ENCODE peak calls at places on chromosomes 5 and 9, in ten cellular contexts. One of them, this sample, is unnamed.
A peak's percentile ranks its signal among the peaks of the same experiment; 100 is the strongest.

GRCh38 chr9:133113163-133113927 is 7.7 kb downstream of the RALGDS start:
- DNase-seq in colonic mucosa: no peak
- DNase-seq in Panc1: no peak
- DNase-seq in prostate gland: no peak
- DNase-seq in WERI-Rb-1: peak; percentile 9
- DNase-seq in mucosa of descending colon: no peak
- DNase-seq in pancreas: no peak
- DNase-seq in AG09309: no peak
- DNase-seq in OCI-LY7: no peak
- DNase-seq in psoas muscle: peak; percentile 71
- DNase-seq in this sample: peak; percentile 43

GRCh38 chr5:154967419-154968024 is 26.6 kb downstream of the MRPL22 start:
- DNase-seq in psoas muscle: no peak
- DNase-seq in pancreas: no peak
- DNase-seq in mucosa of descending colon: peak; percentile 5
- DNase-seq in OCI-LY7: peak; percentile 7
- DNase-seq in AG09309: no peak
- DNase-seq in WERI-Rb-1: peak; percentile 16
- DNase-seq in Panc1: no peak
- DNase-seq in prostate gland: no peak
- DNase-seq in colonic mucosa: no peak
- DNase-seq in this sample: peak; percentile 8

GRCh38 chr9:133509179-133510083 is 15.3 kb downstream of the MYMK start:
- DNase-seq in WERI-Rb-1: no peak
- DNase-seq in OCI-LY7: peak; percentile 32
- DNase-seq in AG09309: no peak
- DNase-seq in colonic mucosa: peak; percentile 46
- DNase-seq in Panc1: no peak
- DNase-seq in pancreas: peak; percentile 58
- DNase-seq in prostate gland: peak; percentile 17
- DNase-seq in psoas muscle: peak; percentile 29
- DNase-seq in mucosa of descending colon: peak; percentile 34
- DNase-seq in this sample: no peak

GRCh38 chr5:73189816-73190451 is 16.9 kb downstream of the TMEM174 start:
- DNase-seq in pancreas: no peak
- DNase-seq in WERI-Rb-1: peak; percentile 39
- DNase-seq in mucosa of descending colon: no peak
- DNase-seq in colonic mucosa: peak; percentile 59
- DNase-seq in psoas muscle: no peak
- DNase-seq in AG09309: peak; percentile 41
- DNase-seq in prostate gland: no peak
- DNase-seq in OCI-LY7: peak; percentile 23
- DNase-seq in Panc1: no peak
- DNase-seq in this sample: peak; percentile 84

GRCh38 chr9:90883661-90884060 is 82.0 kb downstream of the SYK start:
- DNase-seq in pancreas: no peak
- DNase-seq in colonic mucosa: no peak
- DNase-seq in prostate gland: no peak
- DNase-seq in psoas muscle: no peak
- DNase-seq in Panc1: no peak
- DNase-seq in mucosa of descending colon: no peak
- DNase-seq in OCI-LY7: no peak
- DNase-seq in WERI-Rb-1: no peak
- DNase-seq in AG09309: no peak
- DNase-seq in this sample: no peak

GRCh38 chr5:107670927-107671741 is at the start of gene EFNA5:
- DNase-seq in mucosa of descending colon: peak; percentile 56
- DNase-seq in psoas muscle: peak; percentile 57
- DNase-seq in WERI-Rb-1: peak; percentile 43
- DNase-seq in pancreas: peak; percentile 12
- DNase-seq in Panc1: no peak
- DNase-seq in prostate gland: peak; percentile 20
- DNase-seq in colonic mucosa: peak; percentile 64
- DNase-seq in AG09309: no peak
- DNase-seq in OCI-LY7: peak; percentile 77
- DNase-seq in this sample: peak; percentile 44

GRCh38 chr5:66745297-66745696 is 149.1 kb downstream of the MAST4 start:
- DNase-seq in AG09309: no peak
- DNase-seq in psoas muscle: no peak
- DNase-seq in WERI-Rb-1: no peak
- DNase-seq in OCI-LY7: no peak
- DNase-seq in prostate gland: no peak
- DNase-seq in colonic mucosa: no peak
- DNase-seq in Panc1: no peak
- DNase-seq in mucosa of descending colon: no peak
- DNase-seq in pancreas: no peak
- DNase-seq in this sample: no peak

GRCh38 chr5:147098233-147098790 is 136.5 kb upstream of the STK32A start:
- DNase-seq in colonic mucosa: peak; percentile 31
- DNase-seq in mucosa of descending colon: peak; percentile 71
- DNase-seq in WERI-Rb-1: peak; percentile 86
- DNase-seq in OCI-LY7: peak; percentile 40
- DNase-seq in AG09309: peak; percentile 21
- DNase-seq in Panc1: no peak
- DNase-seq in psoas muscle: no peak
- DNase-seq in prostate gland: no peak
- DNase-seq in pancreas: peak; percentile 9
- DNase-seq in this sample: no peak

GRCh38 chr5:39420482-39421145 is 4.2 kb downstream of the DAB2 start:
- DNase-seq in psoas muscle: peak; percentile 76
- DNase-seq in mucosa of descending colon: peak; percentile 47
- DNase-seq in OCI-LY7: no peak
- DNase-seq in pancreas: no peak
- DNase-seq in colonic mucosa: peak; percentile 49
- DNase-seq in prostate gland: no peak
- DNase-seq in WERI-Rb-1: no peak
- DNase-seq in Panc1: no peak
- DNase-seq in AG09309: peak; percentile 57
- DNase-seq in this sample: peak; percentile 88

GRCh38 chr5:39424751-39425524 is at the start of gene DAB2:
- DNase-seq in psoas muscle: peak; percentile 90
- DNase-seq in pancreas: peak; percentile 59
- DNase-seq in prostate gland: peak; percentile 36
- DNase-seq in WERI-Rb-1: no peak
- DNase-seq in OCI-LY7: no peak
- DNase-seq in Panc1: no peak
- DNase-seq in AG09309: peak; percentile 96
- DNase-seq in mucosa of descending colon: peak; percentile 80
- DNase-seq in colonic mucosa: peak; percentile 86
- DNase-seq in this sample: peak; percentile 98

GRCh38 chr5:39422036-39422606 is 2.7 kb downstream of the DAB2 start:
- DNase-seq in mucosa of descending colon: no peak
- DNase-seq in AG09309: no peak
- DNase-seq in pancreas: no peak
- DNase-seq in psoas muscle: no peak
- DNase-seq in Panc1: no peak
- DNase-seq in prostate gland: no peak
- DNase-seq in WERI-Rb-1: no peak
- DNase-seq in colonic mucosa: no peak
- DNase-seq in OCI-LY7: no peak
- DNase-seq in this sample: no peak

GRCh38 chr5:39423331-39423751 is 1.4 kb downstream of the DAB2 start:
- DNase-seq in colonic mucosa: peak; percentile 51
- DNase-seq in Panc1: no peak
- DNase-seq in WERI-Rb-1: no peak
- DNase-seq in pancreas: no peak
- DNase-seq in AG09309: no peak
- DNase-seq in OCI-LY7: no peak
- DNase-seq in mucosa of descending colon: no peak
- DNase-seq in psoas muscle: no peak
- DNase-seq in prostate gland: no peak
- DNase-seq in this sample: no peak

GRCh38 chr5:39422886-39423285 is 1.9 kb downstream of the DAB2 start:
- DNase-seq in WERI-Rb-1: no peak
- DNase-seq in mucosa of descending colon: no peak
- DNase-seq in OCI-LY7: no peak
- DNase-seq in prostate gland: no peak
- DNase-seq in colonic mucosa: no peak
- DNase-seq in Panc1: no peak
- DNase-seq in psoas muscle: no peak
- DNase-seq in pancreas: no peak
- DNase-seq in AG09309: no peak
- DNase-seq in this sample: no peak
- H3K4me3 ChIP-seq in WERI-Rb-1: no peak overlapping the region
- H3K4me3 ChIP-seq in mucosa of descending colon: no peak overlapping the region
- H3K4me3 ChIP-seq in OCI-LY7: no peak overlapping the region
- H3K4me3 ChIP-seq in prostate gland: no peak overlapping the region
- H3K4me3 ChIP-seq in colonic mucosa: peak overlapping the region; percentile 12
- H3K4me3 ChIP-seq in Panc1: no peak overlapping the region
- H3K4me3 ChIP-seq in psoas muscle: peak overlapping the region; percentile 72
- H3K4me3 ChIP-seq in pancreas: no peak overlapping the region
- H3K4me3 ChIP-seq in AG09309: peak overlapping the region; percentile 95
- H3K4me3 ChIP-seq in this sample: peak overlapping the region; percentile 80

DNA sequence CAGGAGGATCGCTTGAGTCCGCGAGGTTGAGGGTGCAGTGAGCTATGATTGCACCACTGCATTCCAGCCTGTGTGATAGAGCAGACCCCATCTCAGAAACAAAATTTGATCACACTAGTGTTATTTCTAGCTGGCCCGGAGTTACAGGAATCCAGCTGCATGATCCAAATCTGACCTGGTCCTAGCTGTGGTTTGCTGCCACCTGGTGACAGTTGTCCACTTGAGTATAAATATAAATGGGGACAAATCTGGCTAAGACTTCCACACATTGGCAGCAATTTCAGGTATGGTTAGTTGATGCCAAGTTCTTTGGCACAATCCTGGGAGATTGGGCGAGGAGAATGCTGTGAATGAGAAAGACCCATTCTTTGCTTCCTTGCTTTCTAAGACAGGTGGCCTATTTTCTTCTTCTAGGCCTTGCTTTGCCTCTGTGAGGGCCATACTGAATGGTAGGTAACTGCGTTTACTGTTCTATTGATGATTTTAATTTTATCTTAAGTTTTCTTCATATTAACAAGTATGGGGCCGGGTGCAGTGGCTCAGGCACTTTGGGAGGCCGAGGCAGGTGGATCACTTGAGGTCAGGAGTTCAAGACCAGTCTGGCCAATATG is 35.4 kb downstream of the UBE2R2 start:
- DNase-seq in AG09309: no peak
- DNase-seq in pancreas: peak; percentile 81
- DNase-seq in colonic mucosa: peak; percentile 82
- DNase-seq in psoas muscle: peak; percentile 79
- DNase-seq in WERI-Rb-1: peak; percentile 52
- DNase-seq in OCI-LY7: peak; percentile 74
- DNase-seq in mucosa of descending colon: peak; percentile 94
- DNase-seq in prostate gland: peak; percentile 81
- DNase-seq in Panc1: peak; percentile 47
- DNase-seq in this sample: peak; percentile 64
- TF ChIP-seq CTCF in AG09309: peak; percentile 57
- TF ChIP-seq CTCF in pancreas: peak; percentile 57
- TF ChIP-seq CTCF in colonic mucosa: peak; percentile 53
- TF ChIP-seq CTCF in psoas muscle: peak; percentile 67
- TF ChIP-seq CTCF in WERI-Rb-1: peak; percentile 61
- TF ChIP-seq CTCF in OCI-LY7: peak; percentile 83
- TF ChIP-seq CTCF in mucosa of descending colon: peak; percentile 34
- TF ChIP-seq CTCF in prostate gland: peak; percentile 46
- TF ChIP-seq CTCF in Panc1: peak; percentile 87
- TF ChIP-seq CTCF in this sample: peak; percentile 32

DNA sequence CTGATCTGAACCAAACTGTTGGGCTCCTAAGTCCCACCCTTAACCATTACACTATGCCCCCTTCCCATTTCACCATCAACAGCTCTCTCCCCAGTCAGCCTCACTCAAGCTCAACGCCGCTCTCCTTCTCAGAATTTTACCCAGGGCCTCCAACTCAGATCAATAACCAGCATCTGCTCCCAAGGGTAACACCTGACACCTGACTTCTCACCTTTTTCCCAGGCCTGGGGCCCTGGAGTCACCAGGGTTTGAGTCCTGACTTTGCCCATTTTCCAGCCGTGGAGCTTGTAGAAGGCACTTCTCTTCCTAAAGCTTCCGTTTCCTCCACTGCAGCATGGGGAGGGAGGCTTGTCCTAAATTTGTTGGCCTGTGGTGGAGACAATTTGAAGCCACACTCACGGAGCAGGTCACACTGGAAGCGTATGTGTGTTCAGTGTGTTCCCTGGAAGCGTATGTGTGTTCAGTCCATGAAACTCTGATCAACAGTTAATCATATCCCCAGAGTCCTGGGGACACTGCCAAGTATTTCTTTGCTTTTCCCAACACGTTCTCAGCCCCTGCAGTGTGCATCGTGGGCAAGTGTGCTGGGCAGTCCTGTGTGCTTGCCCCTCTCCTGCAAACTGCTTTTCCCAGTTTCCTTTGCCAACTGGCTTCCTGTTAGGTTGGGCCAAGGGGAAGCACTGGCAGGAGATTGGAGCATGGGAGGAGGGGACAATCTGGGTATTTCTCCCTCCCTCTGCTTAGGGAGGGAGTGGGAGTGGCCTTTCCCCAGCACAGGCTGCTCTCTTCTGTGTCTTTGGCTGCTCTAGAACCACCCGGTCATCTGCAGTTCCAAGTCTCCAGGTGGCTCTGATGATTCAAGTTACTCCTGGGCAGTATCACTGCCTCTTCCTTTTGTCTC is 36.9 kb upstream of the NEK6 start:
- DNase-seq in prostate gland: peak; percentile 87
- DNase-seq in OCI-LY7: no peak
- DNase-seq in pancreas: peak; percentile 91
- DNase-seq in Panc1: no peak
- DNase-seq in psoas muscle: peak; percentile 48
- DNase-seq in AG09309: no peak
- DNase-seq in mucosa of descending colon: peak; percentile 76
- DNase-seq in colonic mucosa: peak; percentile 81
- DNase-seq in WERI-Rb-1: peak; percentile 31
- DNase-seq in this sample: peak; percentile 61
- H3K4me3 ChIP-seq in prostate gland: no peak overlapping the region
- H3K4me3 ChIP-seq in OCI-LY7: no peak overlapping the region
- H3K4me3 ChIP-seq in pancreas: no peak overlapping the region
- H3K4me3 ChIP-seq in Panc1: no peak overlapping the region
- H3K4me3 ChIP-seq in psoas muscle: no peak overlapping the region
- H3K4me3 ChIP-seq in AG09309: no peak overlapping the region
- H3K4me3 ChIP-seq in mucosa of descending colon: no peak overlapping the region
- H3K4me3 ChIP-seq in colonic mucosa: no peak overlapping the region
- H3K4me3 ChIP-seq in WERI-Rb-1: no peak overlapping the region
- H3K4me3 ChIP-seq in this sample: no peak overlapping the region

GRCh38 chr9:83934569-83935275 is 13.5 kb upstream of the KIF27 start:
- DNase-seq in psoas muscle: no peak
- DNase-seq in mucosa of descending colon: no peak
- DNase-seq in prostate gland: peak; percentile 62
- DNase-seq in colonic mucosa: no peak
- DNase-seq in AG09309: peak; percentile 59
- DNase-seq in OCI-LY7: no peak
- DNase-seq in WERI-Rb-1: no peak
- DNase-seq in Panc1: no peak
- DNase-seq in pancreas: no peak
- DNase-seq in this sample: peak; percentile 62

GRCh38 chr9:83932851-83933250 is 11.6 kb upstream of the KIF27 start:
- DNase-seq in OCI-LY7: no peak
- DNase-seq in pancreas: no peak
- DNase-seq in WERI-Rb-1: no peak
- DNase-seq in mucosa of descending colon: no peak
- DNase-seq in psoas muscle: no peak
- DNase-seq in AG09309: no peak
- DNase-seq in colonic mucosa: no peak
- DNase-seq in Panc1: no peak
- DNase-seq in prostate gland: no peak
- DNase-seq in this sample: no peak

GRCh38 chr9:83930881-83931280 is 9.6 kb upstream of the KIF27 start:
- DNase-seq in mucosa of descending colon: no peak
- DNase-seq in Panc1: no peak
- DNase-seq in pancreas: no peak
- DNase-seq in OCI-LY7: no peak
- DNase-seq in AG09309: no peak
- DNase-seq in WERI-Rb-1: no peak
- DNase-seq in colonic mucosa: no peak
- DNase-seq in psoas muscle: no peak
- DNase-seq in prostate gland: no peak
- DNase-seq in this sample: no peak

GRCh38 chr9:83933804-83934203 is 12.6 kb upstream of the KIF27 start:
- DNase-seq in AG09309: peak; percentile 52
- DNase-seq in mucosa of descending colon: no peak
- DNase-seq in Panc1: no peak
- DNase-seq in psoas muscle: peak; percentile 68
- DNase-seq in OCI-LY7: no peak
- DNase-seq in pancreas: no peak
- DNase-seq in WERI-Rb-1: no peak
- DNase-seq in prostate gland: no peak
- DNase-seq in colonic mucosa: no peak
- DNase-seq in this sample: peak; percentile 71

GRCh38 chr9:83932001-83932400 is 10.8 kb upstream of the KIF27 start:
- DNase-seq in OCI-LY7: no peak
- DNase-seq in prostate gland: no peak
- DNase-seq in pancreas: no peak
- DNase-seq in WERI-Rb-1: no peak
- DNase-seq in Panc1: no peak
- DNase-seq in colonic mucosa: no peak
- DNase-seq in psoas muscle: no peak
- DNase-seq in AG09309: no peak
- DNase-seq in mucosa of descending colon: no peak
- DNase-seq in this sample: peak; percentile 25
- TF ChIP-seq CTCF in OCI-LY7: no peak
- TF ChIP-seq CTCF in prostate gland: no peak
- TF ChIP-seq CTCF in pancreas: no peak
- TF ChIP-seq CTCF in WERI-Rb-1: no peak
- TF ChIP-seq CTCF in Panc1: no peak
- TF ChIP-seq CTCF in colonic mucosa: no peak
- TF ChIP-seq CTCF in psoas muscle: no peak
- TF ChIP-seq CTCF in AG09309: no peak
- TF ChIP-seq CTCF in mucosa of descending colon: no peak
- TF ChIP-seq CTCF in this sample: no peak